ENCODE peak calls at places on chromosomes 4 and X, in seven cellular contexts. One of them, this sample, is unnamed.

GRCh38 chr4:55545133-55545532 is 1.6 kb downstream of the CLOCK start:
- DNase-seq in breast epithelium: no peak
- DNase-seq in brain microvascular endothelial cell: no peak
- DNase-seq in tibial artery: no peak
- DNase-seq in foreskin keratinocyte: peak
- DNase-seq in AG04450: no peak
- DNase-seq in lung: no peak
- DNase-seq in this sample: no peak

GRCh38 chr4:73222466-73223257 is 35.9 kb downstream of the ANKRD17 start:
- DNase-seq in breast epithelium: no peak
- DNase-seq in lung: peak
- DNase-seq in AG04450: peak
- DNase-seq in tibial artery: no peak
- DNase-seq in foreskin keratinocyte: peak
- DNase-seq in brain microvascular endothelial cell: peak
- DNase-seq in this sample: peak

GRCh38 chr4:1008840-1009646 is 2.4 kb upstream of the FGFRL1 start:
- DNase-seq in AG04450: no peak
- DNase-seq in tibial artery: peak
- DNase-seq in breast epithelium: no peak
- DNase-seq in lung: peak
- DNase-seq in foreskin keratinocyte: no peak
- DNase-seq in brain microvascular endothelial cell: no peak
- DNase-seq in this sample: no peak

GRCh38 chrX:41022579-41022978 is 62.7 kb upstream of the USP9X start:
- DNase-seq in tibial artery: no peak
- DNase-seq in lung: no peak
- DNase-seq in foreskin keratinocyte: peak
- DNase-seq in AG04450: no peak
- DNase-seq in brain microvascular endothelial cell: no peak
- DNase-seq in breast epithelium: no peak
- DNase-seq in this sample: peak

GRCh38 chrX:44032479-44032878 is 59.3 kb upstream of the NDP start:
- DNase-seq in AG04450: no peak
- DNase-seq in breast epithelium: no peak
- DNase-seq in brain microvascular endothelial cell: no peak
- DNase-seq in lung: no peak
- DNase-seq in tibial artery: no peak
- DNase-seq in foreskin keratinocyte: no peak
- DNase-seq in this sample: no peak

GRCh38 chr4:42398448-42399355 is 1.4 kb downstream of the SHISA3 start:
- DNase-seq in lung: no peak
- DNase-seq in tibial artery: no peak
- DNase-seq in breast epithelium: no peak
- DNase-seq in AG04450: no peak
- DNase-seq in brain microvascular endothelial cell: no peak
- DNase-seq in foreskin keratinocyte: peak
- DNase-seq in this sample: no peak

GRCh38 chr4:77308843-77309242 is 151.8 kb downstream of the CCNG2 start:
- DNase-seq in AG04450: peak
- DNase-seq in tibial artery: no peak
- DNase-seq in foreskin keratinocyte: peak
- DNase-seq in lung: no peak
- DNase-seq in breast epithelium: no peak
- DNase-seq in brain microvascular endothelial cell: peak
- DNase-seq in this sample: peak

GRCh38 chr4:102578270-102578669 is 77.1 kb downstream of the NFKB1 start:
- DNase-seq in lung: no peak
- DNase-seq in tibial artery: no peak
- DNase-seq in brain microvascular endothelial cell: no peak
- DNase-seq in AG04450: no peak
- DNase-seq in breast epithelium: no peak
- DNase-seq in foreskin keratinocyte: no peak
- DNase-seq in this sample: no peak

GRCh38 chr4:98745372-98745771 is 87.0 kb upstream of the TSPAN5 start:
- DNase-seq in foreskin keratinocyte: no peak
- DNase-seq in tibial artery: no peak
- DNase-seq in breast epithelium: no peak
- DNase-seq in brain microvascular endothelial cell: peak
- DNase-seq in lung: no peak
- DNase-seq in AG04450: no peak
- DNase-seq in this sample: no peak
- TF ChIP-seq CTCF in foreskin keratinocyte: peak
- TF ChIP-seq CTCF in tibial artery: no peak
- TF ChIP-seq CTCF in breast epithelium: no peak
- TF ChIP-seq CTCF in brain microvascular endothelial cell: peak
- TF ChIP-seq CTCF in lung: no peak
- TF ChIP-seq CTCF in AG04450: peak
- TF ChIP-seq CTCF in this sample: no peak

GRCh38 chr4:25843340-25844097 is 19.3 kb downstream of the SEL1L3 start:
- DNase-seq in lung: peak
- DNase-seq in tibial artery: no peak
- DNase-seq in breast epithelium: no peak
- DNase-seq in AG04450: no peak
- DNase-seq in foreskin keratinocyte: no peak
- DNase-seq in brain microvascular endothelial cell: no peak
- DNase-seq in this sample: no peak
- H3K27ac ChIP-seq in lung: no peak
- H3K27ac ChIP-seq in tibial artery: no peak
- H3K27ac ChIP-seq in breast epithelium: no peak
- H3K27ac ChIP-seq in AG04450: no peak
- H3K27ac ChIP-seq in foreskin keratinocyte: no peak
- H3K27ac ChIP-seq in brain microvascular endothelial cell: no peak
- H3K27ac ChIP-seq in this sample: no peak

GRCh38 chr4:93152461-93152860 is 676.1 kb upstream of the ATOH1 start:
- DNase-seq in breast epithelium: no peak
- DNase-seq in AG04450: no peak
- DNase-seq in lung: no peak
- DNase-seq in brain microvascular endothelial cell: no peak
- DNase-seq in foreskin keratinocyte: no peak
- DNase-seq in tibial artery: no peak
- DNase-seq in this sample: no peak

DNA sequence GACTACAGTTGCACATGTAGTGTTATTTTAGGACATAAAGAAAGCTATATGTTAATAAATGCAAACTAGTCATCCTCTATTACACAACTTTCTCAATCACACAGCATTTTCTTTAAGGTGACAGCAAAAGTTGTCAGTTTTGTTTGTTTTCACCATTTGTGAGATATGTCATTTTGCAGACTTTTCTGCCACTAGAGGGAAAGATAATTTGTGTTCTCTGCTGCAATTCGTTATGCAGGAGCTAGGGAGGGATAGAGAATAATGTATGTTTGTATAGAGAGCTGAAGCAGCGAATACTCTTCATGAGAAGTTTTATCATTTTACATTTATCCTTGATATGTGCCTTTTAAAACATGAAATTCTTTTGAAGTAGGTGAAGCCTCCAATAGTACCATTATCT is 670.6 kb upstream of the ATOH1 start:
- DNase-seq in foreskin keratinocyte: no peak
- DNase-seq in tibial artery: no peak
- DNase-seq in brain microvascular endothelial cell: no peak
- DNase-seq in breast epithelium: no peak
- DNase-seq in lung: no peak
- DNase-seq in AG04450: no peak
- DNase-seq in this sample: peak
- TF ChIP-seq CTCF in foreskin keratinocyte: peak
- TF ChIP-seq CTCF in tibial artery: no peak
- TF ChIP-seq CTCF in brain microvascular endothelial cell: peak
- TF ChIP-seq CTCF in breast epithelium: no peak
- TF ChIP-seq CTCF in lung: no peak
- TF ChIP-seq CTCF in AG04450: peak
- TF ChIP-seq CTCF in this sample: no peak

GRCh38 chrX:46254623-46255022 is 290.6 kb downstream of the ZNF674 start:
- DNase-seq in breast epithelium: no peak
- DNase-seq in AG04450: no peak
- DNase-seq in foreskin keratinocyte: no peak
- DNase-seq in lung: no peak
- DNase-seq in tibial artery: no peak
- DNase-seq in brain microvascular endothelial cell: no peak
- DNase-seq in this sample: no peak

GRCh38 chrX:46258356-46258755 is 286.9 kb downstream of the ZNF674 start:
- DNase-seq in foreskin keratinocyte: no peak
- DNase-seq in AG04450: no peak
- DNase-seq in tibial artery: no peak
- DNase-seq in breast epithelium: no peak
- DNase-seq in brain microvascular endothelial cell: no peak
- DNase-seq in lung: no peak
- DNase-seq in this sample: no peak

GRCh38 chrX:46255066-46255465 is 290.2 kb downstream of the ZNF674 start:
- DNase-seq in tibial artery: no peak
- DNase-seq in lung: no peak
- DNase-seq in brain microvascular endothelial cell: no peak
- DNase-seq in AG04450: no peak
- DNase-seq in foreskin keratinocyte: no peak
- DNase-seq in breast epithelium: no peak
- DNase-seq in this sample: no peak

GRCh38 chrX:46256875-46257274 is 288.3 kb downstream of the ZNF674 start:
- DNase-seq in AG04450: no peak
- DNase-seq in tibial artery: no peak
- DNase-seq in foreskin keratinocyte: no peak
- DNase-seq in breast epithelium: no peak
- DNase-seq in brain microvascular endothelial cell: no peak
- DNase-seq in lung: no peak
- DNase-seq in this sample: no peak

DNA sequence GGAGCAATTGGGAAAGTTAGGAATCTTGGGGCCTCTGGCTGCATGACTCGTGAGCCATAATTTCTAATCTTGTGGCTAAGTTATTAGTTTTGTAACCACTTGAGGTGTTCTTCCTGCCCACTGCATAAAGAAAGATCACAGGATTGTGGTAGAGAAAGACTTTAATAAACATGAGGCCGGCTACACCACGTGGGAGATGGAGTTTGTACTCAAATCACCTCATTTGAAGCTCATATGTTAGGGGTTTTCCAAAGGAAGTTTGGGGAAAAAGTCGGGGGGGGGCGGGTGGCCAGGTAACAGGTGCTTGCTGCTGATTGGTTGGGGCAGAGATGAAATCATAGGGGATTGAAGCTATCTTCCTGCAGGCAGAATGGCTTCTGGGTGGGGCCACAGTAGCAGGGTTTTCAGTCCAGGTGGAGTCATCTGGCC is 287.8 kb downstream of the ZNF674 start:
- DNase-seq in lung: no peak
- DNase-seq in breast epithelium: no peak
- DNase-seq in AG04450: no peak
- DNase-seq in tibial artery: no peak
- DNase-seq in foreskin keratinocyte: peak
- DNase-seq in brain microvascular endothelial cell: no peak
- DNase-seq in this sample: no peak
- H3K27ac ChIP-seq in lung: no peak
- H3K27ac ChIP-seq in breast epithelium: no peak
- H3K27ac ChIP-seq in AG04450: no peak
- H3K27ac ChIP-seq in tibial artery: no peak
- H3K27ac ChIP-seq in foreskin keratinocyte: peak
- H3K27ac ChIP-seq in brain microvascular endothelial cell: no peak
- H3K27ac ChIP-seq in this sample: no peak

This sample was measured in RWPE1.